ENCODE peak calls at places on chromosome 4, in ten cellular contexts. A, D, N, P, U, S, E, Q, G and R are unnamed samples.

GRCh38 chr4:87363552-87363951 is 27.4 kb downstream of the HSD17B11 start:
- DNase-seq in N (no peak), Q (no peak), D (no peak), S (no peak), U (no peak), E (no peak), A (no peak), P (peak; percentile 16), G (no peak), R (no peak)

GRCh38 chr4:135418353-135418752 is 1216.8 kb upstream of the PABPC4L start:
- DNase-seq in D (peak; percentile 29), G (no peak), P (peak; percentile 13), E (no peak), Q (no peak), N (peak; percentile 70), A (no peak), U (no peak), S (no peak), R (no peak)

GRCh38 chr4:91525627-91526026 is 778.1 kb upstream of the GRID2 start:
- DNase-seq in D (no peak), U (no peak), G (no peak), A (no peak), P (no peak), S (no peak), Q (no peak), E (no peak), N (no peak), R (no peak)

GRCh38 chr4:124423160-124423559 is 289.4 kb downstream of the ANKRD50 start:
- DNase-seq in G (no peak), D (peak; percentile 59), E (no peak), U (peak; percentile 21), P (no peak), N (no peak), Q (no peak), S (no peak), A (no peak), R (no peak)

GRCh38 chr4:121484633-121485032 is 103.8 kb upstream of the QRFPR start:
- DNase-seq in U (peak; percentile 72), A (no peak), G (peak; percentile 15), S (no peak), P (peak; percentile 38), N (peak; percentile 78), Q (no peak), D (peak; percentile 78), E (no peak), R (no peak)

GRCh38 chr4:105014242-105015031 is 132.2 kb upstream of the TET2 start:
- DNase-seq in E (no peak), U (no peak), A (no peak), G (no peak), Q (no peak), N (no peak), D (no peak), S (no peak), P (no peak), R (no peak)

GRCh38 chr4:174217273-174218126 is 66.0 kb downstream of the FBXO8 start:
- DNase-seq in A (peak; percentile 56), G (peak; percentile 41), P (no peak), Q (peak; percentile 42), N (peak; percentile 33), E (no peak), D (peak; percentile 60), U (peak; percentile 59), S (peak; percentile 74), R (no peak)

GRCh38 chr4:10001757-10002156 is 19.5 kb downstream of the SLC2A9 start:
- DNase-seq in D (no peak), A (no peak), P (no peak), U (no peak), E (no peak), S (no peak), G (no peak), N (no peak), Q (no peak), R (no peak)

GRCh38 chr4:101651778-101652177 is 138.8 kb upstream of the BANK1 start:
- DNase-seq in A (no peak), Q (peak; percentile 65), P (no peak), N (no peak), U (no peak), D (no peak), E (no peak), S (no peak), G (no peak), R (no peak)

GRCh38 chr4:4470208-4470607 is 71.6 kb downstream of the STX18 start:
- DNase-seq in P (no peak), S (no peak), E (no peak), D (peak; percentile 35), Q (no peak), G (no peak), U (peak; percentile 45), A (no peak), N (no peak), R (no peak)

GRCh38 chr4:109701566-109702399 is 1.5 kb downstream of the CASP6 start:
- DNase-seq in E (no peak), S (no peak), G (no peak), N (peak; percentile 58), U (no peak), D (peak; percentile 7), A (no peak), Q (no peak), P (no peak), R (no peak)

GRCh38 chr4:82524570-82525152 is 37.1 kb downstream of the TMEM150C start:
- DNase-seq in P (no peak), A (no peak), U (peak; percentile 15), N (peak; percentile 45), Q (no peak), E (no peak), G (no peak), D (no peak), S (no peak), R (no peak)

DNA sequence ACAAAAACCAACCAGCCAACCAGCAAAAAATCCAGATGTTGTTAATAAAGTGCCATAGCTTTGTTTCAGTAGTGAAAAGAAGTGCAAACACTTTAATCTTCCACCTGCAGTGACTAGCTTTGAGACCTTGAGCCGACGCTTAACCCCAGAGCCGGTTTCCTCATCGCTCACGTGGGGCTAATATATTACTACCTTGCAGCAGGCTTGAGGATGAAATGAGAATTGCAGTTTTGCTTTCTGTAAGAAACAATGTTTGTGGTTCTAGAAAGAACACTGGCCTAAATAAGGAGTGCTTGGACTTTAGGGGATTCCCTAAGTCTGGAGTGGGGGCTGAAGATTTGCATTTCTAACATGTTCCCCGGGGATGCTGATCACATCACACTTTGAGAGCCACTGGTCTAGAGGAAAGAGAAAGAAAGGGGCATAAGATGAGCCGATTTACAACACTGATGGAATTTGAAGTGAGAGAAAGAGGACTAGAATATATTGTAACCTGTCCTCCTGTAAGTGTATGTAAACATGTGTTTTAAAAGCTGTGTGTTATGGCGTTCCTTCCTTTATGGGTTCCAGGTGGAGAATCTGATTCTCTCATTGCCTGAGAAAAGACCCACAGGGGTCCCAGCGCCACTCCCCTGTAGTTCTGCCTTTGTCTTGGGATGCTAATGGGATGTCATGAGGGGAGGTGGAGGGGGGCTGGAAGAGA is 1.4 kb downstream of the FGF2 start:
- DNase-seq in D (peak; percentile 79), E (no peak), N (peak; percentile 95), A (peak; percentile 46), S (no peak), P (peak; percentile 65), Q (no peak), U (peak; percentile 72), G (no peak), R (peak; percentile 72)
- H3K4me3 ChIP-seq in D (peak overlapping the region; percentile 87), E (peak overlapping the region; percentile 68), N (peak overlapping the region; percentile 68), A (peak overlapping the region; percentile 77), S (no peak overlapping the region), P (peak overlapping the region; percentile 91), Q (peak overlapping the region; percentile 77), U (peak overlapping the region; percentile 80), G (peak overlapping the region; percentile 88), R (peak overlapping the region; percentile 88)

GRCh38 chr4:85228264-85228663 is 246.7 kb upstream of the ARHGAP24 start:
- DNase-seq in S (no peak), G (no peak), U (no peak), Q (no peak), E (no peak), A (no peak), P (no peak), N (peak; percentile 21), D (no peak), R (no peak)
- TF ChIP-seq CTCF in S (no peak), G (no peak), U (no peak), Q (no peak), E (no peak), A (no peak), P (no peak), N (peak; percentile 61), D (no peak), R (peak; percentile 6)

GRCh38 chr4:107854326-107855030 is 29.7 kb downstream of the SGMS2 start:
- DNase-seq in G (no peak), E (no peak), N (no peak), D (peak; percentile 71), P (no peak), A (no peak), S (no peak), Q (no peak), U (peak; percentile 93), R (no peak)
- H3K4me3 ChIP-seq in G (no peak overlapping the region), E (no peak overlapping the region), N (no peak overlapping the region), D (peak overlapping the region; percentile 30), P (peak overlapping the region; percentile 32), A (no peak overlapping the region), S (no peak overlapping the region), Q (peak overlapping the region; percentile 51), U (peak overlapping the region; percentile 34), R (no peak overlapping the region)

DNA sequence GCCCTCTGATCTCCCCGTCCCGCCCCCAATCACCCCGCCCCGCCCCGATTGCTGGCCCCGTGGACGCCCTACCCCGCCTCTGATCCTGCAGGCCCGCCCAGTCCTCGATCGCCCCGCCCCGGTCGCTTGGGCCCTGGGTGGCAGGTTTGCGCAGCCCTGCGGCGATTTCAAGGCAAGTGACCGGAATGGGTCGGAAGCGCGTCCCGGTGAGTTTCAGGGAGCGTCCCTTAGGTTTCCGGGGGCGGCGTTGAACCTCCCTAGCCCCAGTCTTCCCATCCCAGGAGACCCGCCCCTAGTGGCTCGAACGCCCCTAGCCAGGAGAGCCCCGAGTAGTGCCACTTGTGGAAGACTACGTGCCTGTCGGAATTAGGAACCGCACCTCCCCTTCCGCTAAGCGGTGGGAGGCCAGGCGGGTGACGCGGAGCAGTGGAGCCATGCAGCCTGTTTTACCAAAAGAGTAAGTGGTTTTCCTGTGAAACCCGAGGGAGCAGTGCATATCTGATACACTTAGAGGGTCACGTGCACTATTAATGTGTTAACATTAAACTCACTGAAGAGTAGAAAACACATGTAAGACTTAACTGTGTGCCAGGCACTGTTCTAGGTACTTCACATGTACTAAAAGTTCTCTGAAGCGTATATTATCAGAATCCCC is 350 bp upstream of the TEC start:
- DNase-seq in A (peak; percentile 84), P (peak; percentile 88), E (peak; percentile 86), Q (peak; percentile 95), D (peak; percentile 48), S (peak; percentile 99), N (peak; percentile 97), G (no peak), U (peak; percentile 62), R (peak; percentile 52)
- TF ChIP-seq CTCF in A (no peak), P (no peak), E (peak; percentile 39), Q (peak; percentile 12), D (no peak), S (peak; percentile 51), N (no peak), G (peak; percentile 26), U (peak; percentile 18), R (peak; percentile 30)

GRCh38 chr4:182449186-182449880 is 206.1 kb downstream of the TENM3 start:
- DNase-seq in D (peak; percentile 47), G (no peak), P (peak; percentile 13), A (no peak), U (peak; percentile 60), N (peak; percentile 92), E (no peak), S (no peak), Q (no peak), R (no peak)
- H3K4me3 ChIP-seq in D (peak overlapping the region; percentile 61), G (peak overlapping the region; percentile 59), P (peak overlapping the region; percentile 53), A (peak overlapping the region; percentile 62), U (peak overlapping the region; percentile 78), N (peak overlapping the region; percentile 59), E (peak overlapping the region; percentile 56), S (no peak overlapping the region), Q (peak overlapping the region; percentile 82), R (peak overlapping the region; percentile 69)

GRCh38 chr4:2009651-2010233 is 968 bp upstream of the NELFA start:
- DNase-seq in G (peak; percentile 10), Q (peak; percentile 85), U (peak; percentile 48), E (no peak), N (peak; percentile 78), A (peak; percentile 49), P (peak; percentile 73), S (peak; percentile 84), D (peak; percentile 57), R (peak; percentile 59)
- TF ChIP-seq CTCF in G (peak; percentile 8), Q (peak; percentile 39), U (peak; percentile 16), E (peak; percentile 31), N (peak; percentile 9), A (no peak), P (no peak), S (no peak), D (peak; percentile 21), R (peak; percentile 48)